ENCODE peak calls at places on chromosomes 7 and 10, in nine cellular contexts. F is mucosa of descending colon, Z is RWPE2, B is brain microvascular endothelial cell, L is tibial artery, E is fibroblast of lung, I is right cardiac atrium, M is bronchial epithelial cell, A is SK-N-MC. T is an unnamed sample.

GRCh38 chr7:70679666-70680065 is 452.3 kb upstream of the GALNT17 start:
- DNase-seq in M (no peak), B (no peak), F (no peak), A (no peak), E (no peak), Z (no peak), L (no peak), I (no peak), T (no peak)

GRCh38 chr10:131561897-131562296 is 250.4 kb upstream of the TCERG1L start:
- DNase-seq in Z (no peak), M (no peak), L (no peak), B (no peak), E (no peak), F (no peak), I (no peak), A (no peak), T (no peak)

GRCh38 chr7:21261627-21262564 is 166.0 kb upstream of the SP4 start:
- DNase-seq in B (peak), I (no peak), M (peak), L (no peak), E (peak), Z (no peak), A (no peak), F (peak), T (peak)

GRCh38 chr10:131086511-131086910 is 225.0 kb downstream of the TCERG1L start:
- DNase-seq in I (no peak), E (no peak), A (no peak), B (no peak), M (no peak), L (no peak), Z (no peak), F (no peak), T (no peak)

GRCh38 chr10:95273393-95274312 is 17.1 kb downstream of the PDLIM1 start:
- DNase-seq in B (peak), I (peak), A (no peak), L (peak), Z (peak), E (peak), F (peak), M (peak), T (no peak)

GRCh38 chr10:24406809-24407483 is 198.0 kb downstream of the KIAA1217 start:
- DNase-seq in A (no peak), B (no peak), I (no peak), M (no peak), L (no peak), E (no peak), Z (no peak), F (no peak), T (no peak)

GRCh38 chr7:45199506-45199905 is 41.9 kb downstream of the RAMP3 start:
- DNase-seq in B (no peak), M (no peak), F (no peak), Z (no peak), E (no peak), A (no peak), L (no peak), I (no peak), T (no peak)

GRCh38 chr7:5679047-5679740 is 102.3 kb downstream of the RNF216 start:
- DNase-seq in Z (no peak), M (no peak), A (no peak), E (no peak), F (no peak), L (no peak), B (no peak), I (no peak), T (no peak)

GRCh38 chr10:117535045-117535751 is 7.3 kb upstream of the EMX2 start:
- DNase-seq in I (peak), Z (no peak), E (no peak), F (no peak), B (no peak), M (no peak), L (no peak), A (no peak), T (no peak)

GRCh38 chr10:63883861-63884260 is 362.7 kb downstream of the REEP3 start:
- DNase-seq in Z (no peak), B (no peak), E (no peak), L (no peak), I (no peak), A (no peak), M (no peak), F (no peak), T (no peak)
- H3K4me3 ChIP-seq in Z (no peak), B (no peak), E (no peak), L (no peak), I (no peak), A (no peak), M (no peak), F (no peak), T (no peak)

DNA sequence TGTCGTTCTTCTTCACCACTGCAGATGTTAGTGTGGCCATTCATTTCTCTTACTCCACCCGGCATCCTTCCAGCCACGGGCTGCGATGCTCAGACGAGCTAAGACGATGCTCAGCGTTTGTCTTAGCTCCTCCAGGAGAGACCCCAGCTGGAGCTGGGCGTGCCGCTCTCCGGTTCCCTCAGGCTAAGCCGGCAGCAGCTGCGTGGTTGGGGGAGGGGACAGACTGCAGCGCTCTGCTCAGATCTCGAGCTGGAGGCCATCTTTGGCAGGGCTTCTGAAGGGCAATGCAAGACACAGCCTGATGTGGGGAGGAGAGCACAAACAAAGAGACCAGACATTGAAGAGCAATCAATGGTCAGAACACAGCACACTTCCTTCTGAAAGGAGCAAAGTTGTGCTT is 4.8 kb downstream of the INA start:
- DNase-seq in Z (no peak), A (no peak), E (peak), B (no peak), F (no peak), M (no peak), I (no peak), L (no peak), T (peak)
- H3K4me3 ChIP-seq in Z (no peak), A (no peak), E (no peak), B (no peak), F (no peak), M (no peak), I (no peak), L (no peak), T (no peak)

GRCh38 chr10:128064615-128065580 is 61.3 kb downstream of the MKI67 start:
- DNase-seq in L (peak), I (peak), Z (no peak), B (peak), M (peak), E (peak), F (peak), A (no peak), T (peak)

GRCh38 chr10:128067691-128068397 is 58.4 kb downstream of the MKI67 start:
- DNase-seq in L (peak), I (no peak), E (no peak), Z (no peak), F (no peak), B (no peak), A (no peak), M (no peak), T (no peak)

GRCh38 chr10:128066954-128067382 is 59.3 kb downstream of the MKI67 start:
- DNase-seq in I (no peak), Z (no peak), F (no peak), B (no peak), A (no peak), M (no peak), L (peak), E (no peak), T (no peak)

GRCh38 chr10:128063736-128064614 is 62.2 kb downstream of the MKI67 start:
- DNase-seq in F (no peak), L (peak), B (no peak), M (peak), Z (no peak), A (no peak), E (no peak), I (no peak), T (no peak)

DNA sequence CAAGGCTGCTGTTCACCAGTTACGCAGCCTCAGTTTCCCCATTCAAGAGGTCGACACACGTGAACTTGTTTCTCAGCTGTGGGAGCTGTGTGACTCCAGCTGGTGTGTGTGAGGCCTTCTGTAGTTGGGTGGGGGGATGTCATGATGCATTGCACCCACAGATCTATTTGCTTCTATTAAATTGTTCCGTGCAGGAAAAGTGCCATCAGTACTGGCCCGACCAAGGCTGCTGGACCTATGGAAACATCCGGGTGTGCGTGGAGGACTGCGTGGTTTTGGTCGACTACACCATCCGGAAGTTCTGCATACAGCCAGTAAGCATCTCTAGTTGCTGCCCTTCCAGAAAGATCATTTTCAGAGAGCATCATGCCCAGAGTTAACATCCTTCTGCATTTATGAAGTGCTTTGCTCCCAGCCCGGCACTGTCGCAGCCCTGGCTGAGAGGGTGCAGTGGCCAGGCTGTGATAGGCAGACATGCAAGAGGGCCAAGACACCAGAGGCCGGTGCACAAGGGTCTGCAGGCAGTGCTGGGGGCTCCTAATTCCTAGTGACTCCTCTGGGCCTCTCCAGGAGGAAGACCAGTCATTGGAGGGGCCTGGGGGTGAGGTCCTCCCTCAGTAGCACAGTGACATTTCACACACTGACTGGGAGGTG is 60.2 kb downstream of the MKI67 start:
- DNase-seq in E (no peak), L (peak), I (no peak), M (no peak), Z (no peak), B (no peak), F (no peak), A (no peak), T (no peak)
- H3K4me3 ChIP-seq in E (no peak), L (no peak), I (no peak), M (no peak), Z (no peak), B (no peak), F (no peak), A (no peak), T (no peak)

GRCh38 chr7:74479961-74480829 is 26.5 kb downstream of the GTF2IRD1 start:
- DNase-seq in Z (no peak), A (no peak), M (peak), B (peak), E (peak), F (peak), L (peak), I (peak), T (no peak)

GRCh38 chr7:74482629-74483401 is 29.1 kb downstream of the GTF2IRD1 start:
- DNase-seq in E (peak), L (no peak), I (peak), Z (no peak), M (peak), B (peak), F (no peak), A (peak), T (no peak)

GRCh38 chr7:74481458-74482324 is 28.0 kb downstream of the GTF2IRD1 start:
- DNase-seq in Z (no peak), B (peak), F (no peak), A (no peak), M (no peak), E (peak), I (peak), L (no peak), T (no peak)

GRCh38 chr7:74479066-74479781 is 25.5 kb downstream of the GTF2IRD1 start:
- DNase-seq in E (peak), M (peak), Z (no peak), I (peak), B (peak), L (peak), F (peak), A (no peak), T (no peak)

GRCh38 chr7:74480861-74481417 is 27.2 kb downstream of the GTF2IRD1 start:
- DNase-seq in F (peak), I (peak), E (peak), B (peak), Z (no peak), M (peak), L (peak), A (no peak), T (no peak)
- H3K4me3 ChIP-seq in F (no peak), I (peak), E (peak), B (peak), Z (no peak), M (no peak), L (peak), A (no peak), T (no peak)

DNA sequence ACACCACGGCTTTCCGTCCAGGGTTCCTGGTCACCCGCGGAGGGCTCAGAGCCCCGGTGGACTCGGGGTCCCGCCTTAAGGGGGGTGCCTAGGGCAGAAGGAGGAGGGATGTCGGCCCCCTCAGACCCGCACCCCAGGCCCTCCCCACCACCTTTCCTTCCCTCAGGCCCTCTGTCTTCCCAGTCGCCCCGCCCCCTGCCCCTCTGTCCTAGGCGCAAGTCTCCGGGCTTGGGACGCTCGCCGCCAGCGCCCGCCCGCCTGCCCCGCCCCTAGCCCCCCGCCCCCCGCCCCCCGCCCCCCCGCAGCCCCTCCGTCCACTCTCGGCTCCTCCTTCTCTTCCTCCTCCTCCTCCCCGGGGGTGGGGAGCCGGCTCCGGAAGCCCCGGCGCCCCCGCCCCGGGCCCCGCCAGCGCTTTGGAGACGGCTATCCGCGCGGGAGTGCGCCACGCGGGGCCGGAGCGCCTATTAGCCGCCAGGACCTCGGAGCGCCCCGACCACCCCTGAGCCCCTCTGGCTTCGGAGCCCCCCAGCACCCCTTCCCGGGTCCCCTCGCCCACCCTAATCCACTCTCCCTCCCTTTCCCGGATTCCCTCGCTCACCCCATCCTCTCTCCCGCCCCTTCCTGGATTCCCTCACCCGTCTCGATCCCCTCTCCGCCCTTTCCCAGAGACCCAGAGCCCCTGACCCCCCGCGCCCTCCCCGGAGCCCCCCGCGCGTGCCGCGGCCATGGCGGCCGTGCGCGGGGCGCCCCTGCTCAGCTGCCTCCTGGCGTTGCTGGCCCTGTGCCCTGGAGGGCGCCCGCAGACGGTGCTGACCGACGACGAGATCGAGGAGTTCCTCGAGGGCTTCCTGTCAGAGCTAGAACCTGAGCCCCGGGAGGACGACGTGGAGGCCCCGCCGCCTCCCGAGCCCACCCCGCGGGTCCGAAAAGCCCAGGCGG is at the start of gene AEBP1:
- DNase-seq in A (no peak), B (no peak), Z (no peak), L (peak), I (peak), E (no peak), F (no peak), M (no peak), T (no peak)
- H3K4me3 ChIP-seq in A (peak), B (peak), Z (no peak), L (peak), I (peak), E (peak), F (peak), M (peak), T (peak)

GRCh38 chr10:44383749-44384600 is 922 bp downstream of the CXCL12 start:
- DNase-seq in L (peak), A (no peak), I (peak), Z (peak), E (peak), F (peak), M (no peak), B (peak), T (no peak)

GRCh38 chr10:44384601-44385422 is at the start of gene CXCL12:
- DNase-seq in A (no peak), F (peak), B (no peak), M (no peak), Z (peak), I (peak), E (no peak), L (peak), T (no peak)

GRCh38 chr10:44385726-44386438 is 985 bp upstream of the CXCL12 start:
- DNase-seq in B (no peak), A (no peak), F (no peak), M (no peak), L (peak), I (peak), E (no peak), Z (peak), T (no peak)

GRCh38 chr10:44386546-44387052 is 1.7 kb upstream of the CXCL12 start:
- DNase-seq in M (no peak), E (peak), I (peak), A (no peak), L (peak), Z (peak), B (peak), F (peak), T (no peak)

DNA sequence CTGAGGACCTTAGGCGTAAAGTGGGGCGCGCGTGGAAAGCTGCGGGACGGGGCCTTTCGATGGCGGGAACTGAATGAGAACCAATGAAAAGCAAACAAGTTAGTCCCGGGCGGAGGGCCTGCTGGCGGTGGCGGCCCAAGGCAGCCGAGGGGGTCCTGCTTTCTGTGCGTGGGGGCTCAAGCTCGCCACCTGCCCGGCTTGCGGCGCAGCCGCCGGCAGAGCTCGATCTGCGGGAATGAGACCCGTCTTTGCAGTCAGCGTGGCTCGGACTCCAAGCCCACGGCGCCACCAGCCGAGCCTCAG is 477 bp upstream of the CXCL12 start:
- DNase-seq in F (no peak), A (no peak), M (no peak), I (no peak), E (no peak), B (no peak), Z (no peak), L (no peak), T (no peak)
- H3K4me3 ChIP-seq in F (no peak), A (peak), M (no peak), I (peak), E (peak), B (peak), Z (no peak), L (peak), T (no peak)